ENCODE peak calls at places on chromosomes 5 and 9, in eight cellular contexts. K, T, P, G, B, C, V and J are unnamed samples.

GRCh38 chr9:81266674-81267073 is 422.7 kb downstream of the TLE1 start:
- DNase-seq in P (no peak), K (no peak), T (no peak), G (no peak), C (no peak), B (peak; percentile 34), V (no peak), J (no peak)

GRCh38 chr5:10987881-10988504 is 227.0 kb upstream of the DAP start:
- DNase-seq in C (peak; percentile 88), P (peak; percentile 29), G (peak; percentile 32), K (peak; percentile 56), B (peak; percentile 2), T (peak; percentile 61), V (peak; percentile 88), J (peak; percentile 82)

GRCh38 chr9:36560813-36561212 is 11.9 kb upstream of the MELK start:
- DNase-seq in V (no peak), P (no peak), B (peak; percentile 76), K (no peak), G (no peak), T (no peak), C (no peak), J (no peak)

GRCh38 chr9:132192728-132193127 is 30.9 kb downstream of the NTNG2 start:
- DNase-seq in K (no peak), G (no peak), V (no peak), C (no peak), B (no peak), T (no peak), P (no peak), J (no peak)

GRCh38 chr5:159764283-159764927 is 151.9 kb upstream of the ADRA1B start:
- DNase-seq in T (no peak), C (peak; percentile 56), G (no peak), P (no peak), K (peak; percentile 16), V (no peak), B (peak; percentile 97), J (no peak)

GRCh38 chr5:35903631-35904203 is 34.7 kb downstream of the CAPSL start:
- DNase-seq in G (no peak), C (no peak), V (no peak), K (no peak), T (no peak), B (no peak), P (no peak), J (no peak)

GRCh38 chr5:142821733-142822487 is 51.7 kb downstream of the ARHGAP26 start:
- DNase-seq in P (no peak), V (no peak), G (no peak), K (no peak), B (peak; percentile 81), T (no peak), C (no peak), J (no peak)

GRCh38 chr9:130445268-130445983 is 665 bp downstream of the ASS1 start:
- DNase-seq in T (no peak), V (no peak), B (peak; percentile 87), P (no peak), K (peak; percentile 34), G (no peak), C (peak; percentile 87), J (peak; percentile 76)

GRCh38 chr5:134245101-134245604 is 19.3 kb upstream of the PPP2CA start:
- DNase-seq in C (no peak), K (no peak), V (peak; percentile 48), B (peak; percentile 89), T (no peak), G (no peak), P (no peak), J (peak; percentile 53)

GRCh38 chr5:9440517-9440916 is 105.4 kb downstream of the SEMA5A start:
- DNase-seq in K (no peak), T (no peak), P (no peak), C (no peak), V (no peak), G (no peak), B (no peak), J (no peak)

GRCh38 chr5:123125953-123126352 is 36.9 kb downstream of the PRDM6 start:
- DNase-seq in B (peak; percentile 75), V (no peak), P (no peak), C (no peak), K (no peak), T (no peak), G (no peak), J (no peak)

GRCh38 chr5:137344723-137345322 is 154.3 kb downstream of the SPOCK1 start:
- DNase-seq in P (peak; percentile 87), T (peak; percentile 56), B (peak; percentile 85), C (no peak), V (no peak), K (peak; percentile 44), G (peak; percentile 34), J (no peak)

GRCh38 chr5:132012385-132013005 is 1.0 kb upstream of the ACSL6 start:
- DNase-seq in C (peak; percentile 81), K (peak; percentile 45), V (peak; percentile 89), T (no peak), B (peak; percentile 87), P (no peak), G (no peak), J (peak; percentile 68)

GRCh38 chr5:93582677-93583524 is at the start of gene NR2F1:
- DNase-seq in P (peak; percentile 90), V (no peak), B (peak; percentile 100), G (peak; percentile 89), K (peak; percentile 93), T (peak; percentile 33), C (peak; percentile 83), J (no peak)

GRCh38 chr5:96691503-96692303 is 29.5 kb downstream of the CAST start:
- DNase-seq in G (no peak), P (no peak), K (no peak), C (no peak), T (no peak), B (peak; percentile 47), V (no peak), J (no peak)

GRCh38 chr9:99486684-99487083 is 264.6 kb downstream of the SEC61B start:
- DNase-seq in C (no peak), V (no peak), G (no peak), B (no peak), T (no peak), P (no peak), K (no peak), J (no peak)

GRCh38 chr5:151108566-151108965 is 27.7 kb upstream of the TNIP1 start:
- DNase-seq in C (peak; percentile 73), P (no peak), G (no peak), B (no peak), V (no peak), K (no peak), T (no peak), J (no peak)

GRCh38 chr5:91925249-91925648 is 542.1 kb upstream of the ARRDC3 start:
- DNase-seq in B (peak; percentile 2), K (peak; percentile 16), C (no peak), T (no peak), V (no peak), P (no peak), G (no peak), J (no peak)